ENCODE peak calls at places on chromosome 7, in seven cellular contexts. T is stimulated activated CD4-positive, alpha-beta T cell treated with anti-CD3 and anti-CD28 coated beads, Interleukin-1b, Interleukin-23, amount 100 ng/mL, for 4 hours; X is tibial artery; U is A549; Q is small intestine; L is DMS153; A is endothelial cell. R is an unnamed sample.

GRCh38 chr7:45240187-45240776 is 82.7 kb downstream of the RAMP3 start:
- DNase-seq in U (no peak), T (no peak), X (no peak), A (no peak), Q (no peak), L (no peak), R (no peak)

GRCh38 chr7:10657201-10657600 is 316.5 kb upstream of the PHF14 start:
- DNase-seq in U (no peak), T (no peak), L (no peak), A (no peak), X (no peak), Q (no peak), R (no peak)

GRCh38 chr7:22331704-22332103 is 25.2 kb downstream of the RAPGEF5 start:
- DNase-seq in X (no peak), U (no peak), Q (no peak), T (no peak), A (no peak), L (no peak), R (no peak)

GRCh38 chr7:82810558-82811259 is 352.0 kb downstream of the PCLO start:
- DNase-seq in X (no peak), T (no peak), Q (peak), U (peak), L (peak), A (peak), R (peak)

GRCh38 chr7:146961617-146962016 is 845.0 kb downstream of the CNTNAP2 start:
- DNase-seq in Q (no peak), L (no peak), T (no peak), X (no peak), A (no peak), U (no peak), R (no peak)

GRCh38 chr7:130732980-130733865 is 784 bp downstream of the KLF14 start:
- DNase-seq in A (no peak), U (peak), T (no peak), Q (no peak), L (no peak), X (no peak), R (peak)

GRCh38 chr7:140983802-140984201 is 30.9 kb downstream of the MRPS33 start:
- DNase-seq in A (no peak), T (no peak), Q (peak), U (no peak), X (no peak), L (no peak), R (no peak)

GRCh38 chr7:95632609-95633008 is 36.3 kb upstream of the PDK4 start:
- DNase-seq in Q (no peak), X (peak), L (no peak), U (no peak), A (no peak), T (no peak), R (no peak)

GRCh38 chr7:12212051-12212485 is 974 bp downstream of the TMEM106B start:
- DNase-seq in T (no peak), X (no peak), U (no peak), Q (peak), A (no peak), L (no peak), R (peak)

GRCh38 chr7:123797673-123798526 is 47.1 kb upstream of the HYAL4 start:
- DNase-seq in X (no peak), U (peak), T (no peak), L (peak), A (no peak), Q (peak), R (peak)

GRCh38 chr7:3455826-3456444 is 154.9 kb downstream of the SDK1 start:
- DNase-seq in U (no peak), X (no peak), A (no peak), Q (no peak), T (no peak), L (no peak), R (no peak)

GRCh38 chr7:124071843-124072242 is 39.0 kb upstream of the TMEM229A start:
- DNase-seq in U (no peak), A (no peak), T (no peak), L (no peak), X (no peak), Q (no peak), R (no peak)

GRCh38 chr7:99707096-99707495 is 27.3 kb upstream of the CYP3A5 start:
- DNase-seq in L (no peak), Q (no peak), X (no peak), A (no peak), U (no peak), T (no peak), R (no peak)

GRCh38 chr7:116598846-116599245 is 73.2 kb upstream of the MET start:
- DNase-seq in T (no peak), Q (no peak), X (no peak), A (no peak), L (no peak), U (no peak), R (no peak)

GRCh38 chr7:159158888-159159405 is 14.3 kb upstream of the VIPR2 start:
- DNase-seq in A (no peak), U (no peak), Q (no peak), X (no peak), L (no peak), T (no peak), R (no peak)

GRCh38 chr7:151904270-151904669 is 27.4 kb upstream of the PRKAG2 start:
- DNase-seq in Q (no peak), X (no peak), L (no peak), A (no peak), U (no peak), T (no peak), R (no peak)